ENCODE peak calls at places on chromosomes 3 and 15, in eight cellular contexts. G, H, B, S, J, X, Z and D are unnamed samples.
A peak's percentile ranks its signal among the peaks of the same experiment; 100 is the strongest.

GRCh38 chr3:122322095-122323075 is 2.7 kb upstream of the CSTA start:
- DNase-seq in G (no peak), H (no peak), B (no peak), S (no peak), J (no peak), X (no peak), Z (no peak), D (no peak)

GRCh38 chr15:81327526-81327925 is 3.6 kb upstream of the STARD5 start:
- DNase-seq in G (peak; percentile 87), H (peak; percentile 77), B (no peak), S (no peak), J (no peak), X (no peak), Z (no peak), D (peak; percentile 66)

GRCh38 chr3:160052385-160053047 is 63.9 kb downstream of the IL12A start:
- DNase-seq in G (no peak), H (no peak), B (no peak), S (no peak), J (no peak), X (no peak), Z (no peak), D (no peak)

GRCh38 chr3:65497846-65498245 is 540.9 kb downstream of the MAGI1 start:
- DNase-seq in G (no peak), H (no peak), B (no peak), S (peak; percentile 3), J (no peak), X (no peak), Z (no peak), D (no peak)

GRCh38 chr3:134754768-134755559 is 40.1 kb upstream of the EPHB1 start:
- DNase-seq in G (peak; percentile 47), H (no peak), B (no peak), S (no peak), J (no peak), X (no peak), Z (no peak), D (no peak)

GRCh38 chr3:73558399-73559075 is 66.2 kb downstream of the PDZRN3 start:
- DNase-seq in G (peak; percentile 34), H (peak; percentile 81), B (no peak), S (no peak), J (peak; percentile 20), X (no peak), Z (no peak), D (peak; percentile 76)

GRCh38 chr15:59205839-59206622 is 612 bp upstream of the LDHAL6B start:
- DNase-seq in G (no peak), H (no peak), B (no peak), S (no peak), J (no peak), X (no peak), Z (no peak), D (no peak)

GRCh38 chr3:195859846-195860411 is 48.2 kb upstream of the MUC4 start:
- DNase-seq in G (no peak), H (no peak), B (no peak), S (no peak), J (no peak), X (no peak), Z (no peak), D (no peak)

GRCh38 chr3:141255137-141255536 is 23.5 kb downstream of the PXYLP1 start:
- DNase-seq in G (no peak), H (no peak), B (no peak), S (no peak), J (no peak), X (no peak), Z (no peak), D (no peak)

GRCh38 chr3:127073931-127074820 is 91.3 kb downstream of the PLXNA1 start:
- DNase-seq in G (no peak), H (peak; percentile 10), B (no peak), S (no peak), J (no peak), X (no peak), Z (no peak), D (peak; percentile 21)

GRCh38 chr3:136311971-136312370 is 61.8 kb downstream of the PCCB start:
- DNase-seq in G (no peak), H (no peak), B (no peak), S (no peak), J (no peak), X (no peak), Z (no peak), D (no peak)

GRCh38 chr3:150607267-150608065 is 4.3 kb downstream of the SELENOT start:
- DNase-seq in G (no peak), H (no peak), B (no peak), S (no peak), J (no peak), X (no peak), Z (no peak), D (no peak)

GRCh38 chr3:133280591-133280990 is 119.3 kb upstream of the BFSP2 start:
- DNase-seq in G (no peak), H (no peak), B (no peak), S (no peak), J (no peak), X (no peak), Z (no peak), D (no peak)

GRCh38 chr3:159948423-159949140 is 40.1 kb upstream of the IL12A start:
- DNase-seq in G (peak; percentile 79), H (no peak), B (no peak), S (no peak), J (no peak), X (no peak), Z (no peak), D (no peak)

GRCh38 chr15:70451861-70452653 is 311.3 kb downstream of the UACA start:
- DNase-seq in G (no peak), H (no peak), B (no peak), S (no peak), J (no peak), X (peak; percentile 28), Z (no peak), D (no peak)

GRCh38 chr15:75597667-75598341 is 18.7 kb upstream of the PTPN9 start:
- DNase-seq in G (peak; percentile 12), H (no peak), B (peak; percentile 20), S (no peak), J (no peak), X (no peak), Z (no peak), D (no peak)

GRCh38 chr3:34139566-34139965 is 341.1 kb downstream of the PDCD6IP start:
- DNase-seq in G (no peak), H (no peak), B (no peak), S (no peak), J (no peak), X (no peak), Z (no peak), D (no peak)

GRCh38 chr15:84816694-84817460 is at the start of gene ALPK3:
- DNase-seq in G (no peak), H (no peak), B (no peak), S (no peak), J (no peak), X (no peak), Z (no peak), D (no peak)

GRCh38 chr15:80615783-80616391 is 79.2 kb upstream of the ABHD17C start:
- DNase-seq in G (peak; percentile 18), H (peak; percentile 95), B (no peak), S (no peak), J (no peak), X (no peak), Z (no peak), D (peak; percentile 30)

GRCh38 chr3:107928084-107928445 is 162.8 kb downstream of the CD47 start:
- DNase-seq in G (peak; percentile 47), H (no peak), B (no peak), S (no peak), J (no peak), X (no peak), Z (no peak), D (no peak)

GRCh38 chr3:126848991-126849390 is 133.9 kb upstream of the PLXNA1 start:
- DNase-seq in G (no peak), H (no peak), B (no peak), S (no peak), J (no peak), X (no peak), Z (no peak), D (no peak)

GRCh38 chr3:182490601-182491485 is 302.5 kb upstream of the ATP11B start:
- DNase-seq in G (peak; percentile 6), H (no peak), B (no peak), S (no peak), J (no peak), X (no peak), Z (no peak), D (no peak)

GRCh38 chr3:14458434-14459280 is 56.3 kb downstream of the SLC6A6 start:
- DNase-seq in G (no peak), H (no peak), B (no peak), S (no peak), J (no peak), X (no peak), Z (no peak), D (no peak)

GRCh38 chr3:148459931-148460513 is 237.7 kb upstream of the AGTR1 start:
- DNase-seq in G (peak; percentile 35), H (no peak), B (no peak), S (no peak), J (no peak), X (no peak), Z (no peak), D (no peak)

GRCh38 chr15:93974804-93975481 is 256.4 kb upstream of the MCTP2 start:
- DNase-seq in G (no peak), H (no peak), B (no peak), S (no peak), J (peak; percentile 30), X (no peak), Z (no peak), D (peak; percentile 17)

GRCh38 chr3:13144163-13145023 is 71.2 kb upstream of the IQSEC1 start:
- DNase-seq in G (no peak), H (no peak), B (no peak), S (no peak), J (no peak), X (no peak), Z (no peak), D (no peak)

GRCh38 chr15:100335335-100335999 is 6.3 kb downstream of the ADAMTS17 start:
- DNase-seq in G (no peak), H (no peak), B (no peak), S (no peak), J (no peak), X (no peak), Z (no peak), D (no peak)

GRCh38 chr15:25248583-25249235 is 190.1 kb downstream of the UBE3A start:
- DNase-seq in G (no peak), H (no peak), B (no peak), S (no peak), J (no peak), X (no peak), Z (no peak), D (no peak)

GRCh38 chr3:175662815-175663214 is 803.7 kb downstream of the NAALADL2 start:
- DNase-seq in G (no peak), H (no peak), B (no peak), S (no peak), J (no peak), X (no peak), Z (no peak), D (no peak)

GRCh38 chr3:23754215-23754614 is 51.5 kb upstream of the UBE2E1 start:
- DNase-seq in G (no peak), H (no peak), B (no peak), S (no peak), J (no peak), X (no peak), Z (no peak), D (no peak)

GRCh38 chr3:103127737-103128136 is 692.9 kb downstream of the ZPLD1 start:
- DNase-seq in G (no peak), H (no peak), B (no peak), S (no peak), J (no peak), X (no peak), Z (no peak), D (no peak)

GRCh38 chr3:136311256-136311655 is 61.1 kb downstream of the PCCB start:
- DNase-seq in G (no peak), H (no peak), B (no peak), S (no peak), J (no peak), X (no peak), Z (no peak), D (no peak)

GRCh38 chr15:42239528-42240245 is 31.6 kb upstream of the VPS39 start:
- DNase-seq in G (peak; percentile 40), H (peak; percentile 1), B (no peak), S (no peak), J (no peak), X (no peak), Z (no peak), D (no peak)

GRCh38 chr3:180789774-180790173 is 110.5 kb upstream of the CCDC39 start:
- DNase-seq in G (no peak), H (no peak), B (no peak), S (no peak), J (no peak), X (no peak), Z (no peak), D (no peak)